ENCODE peak calls at places on chromosomes 16 and 17, in four cellular contexts. W is central memory CD4-positive, alpha-beta T cell; U is EL; G is A172. T is an unnamed sample.
A peak's percentile ranks its signal among the peaks of the same experiment; 100 is the strongest.

GRCh38 chr17:10034719-10035475 is 129.8 kb upstream of the RCVRN start:
- DNase-seq in W (no peak), G (no peak), U (no peak), T (no peak)

GRCh38 chr17:78839173-78839761 is 1.3 kb downstream of the USP36 start:
- DNase-seq in W (peak; percentile 39), U (peak; percentile 62), G (peak; percentile 63), T (peak; percentile 9)

GRCh38 chr17:37787055-37787720 is 42.3 kb upstream of the HNF1B start:
- DNase-seq in W (no peak), G (no peak), U (peak; percentile 28), T (peak; percentile 48)

GRCh38 chr16:4535627-4536108 is 2.9 kb downstream of the CDIP1 start:
- DNase-seq in U (no peak), W (no peak), G (no peak), T (no peak)

GRCh38 chr17:68289936-68290267 is 1.0 kb downstream of the SLC16A6 start:
- DNase-seq in U (no peak), W (no peak), G (no peak), T (no peak)

GRCh38 chr16:1385232-1385631 is 29.3 kb downstream of the UNKL start:
- DNase-seq in U (no peak), G (no peak), W (no peak), T (no peak)

GRCh38 chr17:77042688-77043330 is 98.0 kb upstream of the SEC14L1 start:
- DNase-seq in G (no peak), U (no peak), W (no peak), T (no peak)

GRCh38 chr16:81908466-81909230 is 102.6 kb downstream of the SDR42E1 start:
- DNase-seq in U (no peak), G (no peak), W (no peak), T (peak; percentile 85)

T was measured in MCF 10A.